ENCODE peak calls at places on chromosomes 12 and 14, in five cellular contexts. R is IMR-90, W is mesendoderm, H is trophoblast cell, M is mesenchymal stem cell. I is an unnamed sample.
A peak's percentile ranks its signal among the peaks of the same experiment; 100 is the strongest.

GRCh38 chr12:92827836-92828431 is 101.2 kb downstream of the EEA1 start:
- DNase-seq in M (peak; percentile 67), R (peak; percentile 49), W (peak; percentile 40), H (peak; percentile 63), I (peak; percentile 8)

GRCh38 chr14:104708606-104709268 is 15.3 kb upstream of the ADSS1 start:
- DNase-seq in W (peak; percentile 86), R (peak; percentile 39), M (peak; percentile 63), H (peak; percentile 82), I (peak; percentile 74)

GRCh38 chr14:79411403-79412174 is 799.7 kb downstream of the DIO2 start:
- DNase-seq in R (peak; percentile 66), W (no peak), H (peak; percentile 64), M (no peak), I (no peak)

GRCh38 chr14:61264022-61264571 is 17.0 kb downstream of the TMEM30B start:
- DNase-seq in R (no peak), H (no peak), W (no peak), M (no peak), I (no peak)

GRCh38 chr14:81219821-81220487 is 805 bp downstream of the GTF2A1 start:
- DNase-seq in W (peak; percentile 51), H (peak; percentile 56), R (peak; percentile 7), M (no peak), I (no peak)

GRCh38 chr12:57744194-57744776 is 554 bp upstream of the TSPAN31 start:
- DNase-seq in H (peak; percentile 79), W (no peak), M (no peak), R (peak; percentile 85), I (no peak)

GRCh38 chr12:78470354-78471195 is 394.0 kb upstream of the SYT1 start:
- DNase-seq in W (peak; percentile 68), M (peak; percentile 45), R (peak; percentile 60), H (peak; percentile 62), I (peak; percentile 24)

GRCh38 chr14:90624228-90624627 is 192.0 kb downstream of the TTC7B start:
- DNase-seq in M (peak; percentile 83), W (no peak), R (peak; percentile 62), H (peak; percentile 75), I (no peak)

GRCh38 chr14:69887740-69888657 is 8.8 kb downstream of the SMOC1 start:
- DNase-seq in H (no peak), M (no peak), R (peak; percentile 71), W (no peak), I (no peak)

GRCh38 chr14:67396381-67396965 is 15.5 kb downstream of the PLEK2 start:
- DNase-seq in H (no peak), R (peak; percentile 32), M (peak; percentile 19), W (peak; percentile 73), I (no peak)

GRCh38 chr12:47754881-47755280 is 3.8 kb downstream of the RAPGEF3 start:
- DNase-seq in R (no peak), H (peak; percentile 81), W (no peak), M (no peak), I (no peak)

GRCh38 chr14:98069712-98070133 is 1202.3 kb downstream of the BCL11B start:
- DNase-seq in M (no peak), H (peak; percentile 70), W (peak; percentile 86), R (no peak), I (peak; percentile 33)

GRCh38 chr14:63388766-63389431 is 70.2 kb upstream of the GPHB5 start:
- DNase-seq in H (peak; percentile 69), W (peak; percentile 71), M (peak; percentile 63), R (peak; percentile 58), I (peak; percentile 23)

GRCh38 chr14:47438650-47439140 is 236.7 kb downstream of the MDGA2 start:
- DNase-seq in M (peak; percentile 84), H (peak; percentile 15), W (peak; percentile 74), R (no peak), I (no peak)

GRCh38 chr12:55933158-55933798 is 2.3 kb downstream of the DGKA start:
- DNase-seq in M (peak; percentile 22), W (peak; percentile 67), R (no peak), H (peak; percentile 61), I (no peak)

GRCh38 chr14:77865455-77865854 is 65.5 kb downstream of the ADCK1 start:
- DNase-seq in W (no peak), M (no peak), H (no peak), R (no peak), I (no peak)

GRCh38 chr12:981176-981828 is 9.7 kb upstream of the ERC1 start:
- DNase-seq in H (no peak), R (no peak), W (no peak), M (no peak), I (no peak)

GRCh38 chr12:82486524-82487235 is 128.4 kb downstream of the METTL25 start:
- DNase-seq in M (no peak), W (no peak), R (peak; percentile 28), H (no peak), I (no peak)

GRCh38 chr14:52124791-52125661 is 56.2 kb upstream of the NID2 start:
- DNase-seq in M (peak; percentile 84), W (peak; percentile 79), R (peak; percentile 87), H (peak; percentile 81), I (no peak)

GRCh38 chr14:34460841-34461240 is 1.2 kb downstream of the SPTSSA start:
- DNase-seq in H (no peak), W (peak; percentile 75), M (peak; percentile 46), R (peak; percentile 77), I (peak; percentile 12)

GRCh38 chr12:27289414-27289813 is 43.2 kb upstream of the BMAL2 start:
- DNase-seq in H (no peak), W (no peak), M (peak; percentile 60), R (peak; percentile 20), I (no peak)

GRCh38 chr12:1881301-1881700 is 37.2 kb downstream of the CACNA2D4 start:
- DNase-seq in M (no peak), W (no peak), H (no peak), R (no peak), I (no peak)

GRCh38 chr14:22653012-22653621 is 9.0 kb upstream of the OR6J1 start:
- DNase-seq in H (peak; percentile 83), W (peak; percentile 94), M (peak; percentile 76), R (peak; percentile 74), I (peak; percentile 63)

GRCh38 chr12:23510484-23510883 is 439.0 kb downstream of the SOX5 start:
- DNase-seq in R (no peak), H (no peak), M (no peak), W (no peak), I (no peak)

GRCh38 chr14:91897121-91897701 is 29.9 kb upstream of the TC2N start:
- DNase-seq in R (peak; percentile 68), W (peak; percentile 76), M (peak; percentile 63), H (no peak), I (no peak)

GRCh38 chr14:67776653-67777322 is 39.6 kb downstream of the ZFYVE26 start:
- DNase-seq in W (no peak), M (no peak), H (no peak), R (no peak), I (no peak)

GRCh38 chr12:92299344-92299743 is 153.7 kb upstream of the BTG1 start:
- DNase-seq in M (no peak), H (no peak), R (no peak), W (no peak), I (no peak)

GRCh38 chr12:6444031-6444430 is 724 bp upstream of the CD27 start:
- DNase-seq in H (no peak), W (no peak), R (no peak), M (no peak), I (no peak)

GRCh38 chr12:108046633-108047032 is 82.5 kb upstream of the WSCD2 start:
- DNase-seq in H (no peak), W (no peak), M (no peak), R (no peak), I (no peak)

GRCh38 chr12:60391791-60392190 is 796.0 kb downstream of the SLC16A7 start:
- DNase-seq in H (no peak), W (no peak), M (no peak), R (no peak), I (no peak)

GRCh38 chr12:127987199-127987901 is 279.6 kb upstream of the TMEM132C start:
- DNase-seq in M (no peak), H (no peak), W (no peak), R (no peak), I (no peak)

DNA sequence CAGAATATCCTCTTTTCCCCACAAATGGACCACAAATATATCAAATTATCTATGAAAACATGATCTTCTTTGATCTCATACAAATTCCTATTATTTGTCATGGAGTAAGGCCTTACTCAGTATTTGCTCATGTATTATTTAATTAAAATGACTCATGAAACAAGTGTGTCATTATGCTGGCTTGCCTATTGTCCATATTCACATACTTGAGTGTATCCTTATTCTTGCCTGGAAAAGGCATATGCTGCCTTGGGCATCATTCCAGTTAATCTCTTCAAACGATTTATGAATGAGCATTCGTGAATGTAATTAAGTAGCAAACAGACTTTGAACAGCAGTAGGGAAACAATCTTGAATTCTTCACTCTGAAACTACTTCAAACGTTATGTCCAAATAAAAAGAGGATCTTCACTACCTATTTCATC is 22.6 kb upstream of the SNRPF start:
- DNase-seq in H (no peak), W (no peak), R (peak; percentile 78), M (no peak), I (no peak)
- H3K4me3 ChIP-seq in H (no peak overlapping the region), W (no peak overlapping the region), R (no peak overlapping the region), M (peak overlapping the region; percentile 68), I (no peak overlapping the region)

GRCh38 chr12:132083731-132084641 is 60.1 kb downstream of the DDX51 start:
- DNase-seq in M (peak; percentile 87), H (peak; percentile 91), W (peak; percentile 98), R (peak; percentile 84), I (peak; percentile 88)
- H3K18ac ChIP-seq in M (peak overlapping the region; percentile 95), H (peak overlapping the region; percentile 100), W (peak overlapping the region; percentile 65), R (no peak overlapping the region), I (peak overlapping the region; percentile 97)

DNA sequence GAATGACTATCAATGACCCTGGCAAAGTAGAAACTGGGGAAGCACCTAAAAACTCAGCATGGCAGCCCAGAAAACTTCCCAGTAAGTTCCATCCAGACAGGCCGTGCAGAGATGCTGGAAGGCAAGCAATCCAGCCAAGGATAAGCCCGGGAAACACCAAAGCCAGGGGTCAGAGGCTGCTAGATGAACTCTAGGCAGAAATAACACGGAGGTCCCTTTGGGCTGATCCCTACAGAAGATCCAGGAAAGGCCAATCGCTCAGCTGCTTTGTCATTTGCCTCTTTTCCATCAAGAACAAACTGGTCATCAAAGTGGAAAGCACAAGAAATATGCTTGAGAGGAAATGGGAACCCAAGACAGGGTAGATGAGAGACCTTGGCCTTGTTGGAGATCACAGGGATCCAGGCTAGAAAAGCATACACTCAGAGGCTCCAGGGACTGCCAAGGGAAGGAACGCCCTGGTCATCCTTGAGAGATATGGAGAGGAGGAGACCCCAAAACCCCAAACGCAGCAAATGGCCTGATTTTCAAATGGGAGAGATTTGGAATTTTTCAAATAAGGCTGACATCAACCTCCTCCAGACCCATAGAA is 6.5 kb downstream of the KRT79 start:
- DNase-seq in H (no peak), W (no peak), R (no peak), M (no peak), I (no peak)
- H3K23ac ChIP-seq in H (no peak overlapping the region), W (no peak overlapping the region), R (no peak overlapping the region), M (no peak overlapping the region), I (no peak overlapping the region)

GRCh38 chr12:104720346-104721064 is 237.6 kb downstream of the SLC41A2 start:
- DNase-seq in M (peak; percentile 32), R (peak; percentile 47), H (no peak), W (no peak), I (no peak)
- H3K4me3 ChIP-seq in M (no peak overlapping the region), R (no peak overlapping the region), H (no peak overlapping the region), W (no peak overlapping the region), I (no peak overlapping the region)

DNA sequence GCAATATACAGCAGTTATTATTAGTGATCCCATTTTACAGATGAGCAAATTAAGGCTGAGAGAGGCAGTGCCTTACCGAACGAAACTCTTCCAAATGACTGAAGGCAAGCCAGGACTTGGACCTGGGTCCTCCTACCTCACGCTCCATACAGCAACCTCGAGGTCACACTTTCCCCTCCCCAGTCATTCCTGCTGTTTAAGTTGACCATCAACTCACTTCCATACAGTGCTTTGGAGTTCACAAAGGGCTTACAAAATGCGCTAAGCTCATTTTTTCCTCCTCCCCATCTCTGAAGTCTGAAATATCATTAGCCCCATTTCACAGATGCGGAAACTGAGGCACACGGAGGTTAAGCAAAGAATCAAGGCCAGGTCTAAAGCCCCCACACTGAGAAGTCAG is 4.3 kb downstream of the HNF1A start:
- DNase-seq in R (no peak), H (no peak), W (no peak), M (no peak), I (no peak)
- H3K18ac ChIP-seq in R (no peak overlapping the region), H (no peak overlapping the region), W (no peak overlapping the region), M (no peak overlapping the region), I (no peak overlapping the region)